ENCODE peak calls at places on chromosomes 7 and 10, in five cellular contexts. L is occipital lobe, S is IMR-90, Q is cerebellar cortex, J is sciatic nerve. E is an unnamed sample.

GRCh38 chr10:74976565-74976964 is 134.9 kb upstream of the SAMD8 start:
- DNase-seq in J (no peak), Q (no peak), S (no peak), L (no peak), E (no peak)

GRCh38 chr7:192701-193536 is 548 bp downstream of the FAM20C start:
- DNase-seq in Q (no peak), J (no peak), S (peak), L (no peak), E (no peak)

GRCh38 chr10:26696786-26697162 is 727 bp upstream of the PDSS1 start:
- DNase-seq in L (no peak), S (peak), Q (no peak), J (no peak), E (no peak)

GRCh38 chr7:135490783-135491182 is 19.1 kb downstream of the CNOT4 start:
- DNase-seq in J (no peak), Q (peak), L (no peak), S (peak), E (no peak)

GRCh38 chr7:20107582-20107981 is 109.6 kb downstream of the MACC1 start:
- DNase-seq in J (no peak), L (no peak), S (no peak), Q (no peak), E (no peak)

GRCh38 chr10:34522542-34522941 is 292.6 kb downstream of the PARD3 start:
- DNase-seq in S (peak), L (no peak), Q (peak), J (no peak), E (peak)

GRCh38 chr10:61978965-61979364 is 77.5 kb downstream of the ARID5B start:
- DNase-seq in L (no peak), S (no peak), Q (no peak), J (no peak), E (peak)

GRCh38 chr10:92756233-92757065 is 66.7 kb downstream of the HHEX start:
- DNase-seq in J (no peak), S (peak), Q (no peak), L (no peak), E (no peak)

GRCh38 chr10:28072573-28072972 is 73.7 kb upstream of the ODAD2 start:
- DNase-seq in J (no peak), L (no peak), S (peak), Q (no peak), E (no peak)

GRCh38 chr7:155281411-155281969 is 16.2 kb upstream of the INSIG1 start:
- DNase-seq in J (peak), L (no peak), Q (no peak), S (no peak), E (no peak)

GRCh38 chr7:48337012-48337621 is 165.9 kb downstream of the ABCA13 start:
- DNase-seq in J (no peak), S (peak), L (no peak), Q (peak), E (peak)

GRCh38 chr7:145978769-145979168 is 137.8 kb upstream of the CNTNAP2 start:
- DNase-seq in Q (no peak), L (no peak), J (no peak), S (no peak), E (no peak)

GRCh38 chr7:128931965-128932861 is 5.5 kb upstream of the IRF5 start:
- DNase-seq in L (no peak), Q (no peak), J (peak), S (no peak), E (no peak)

GRCh38 chr10:95569368-95569767 is 8.2 kb upstream of the SORBS1 start:
- DNase-seq in Q (no peak), S (no peak), J (no peak), L (no peak), E (no peak)

GRCh38 chr10:43155716-43156115 is 17.5 kb downstream of the CSGALNACT2 start:
- DNase-seq in L (no peak), Q (no peak), S (no peak), J (no peak), E (no peak)